ENCODE peak calls at places on chromosomes 2 and 18, in eight cellular contexts. One of them, this sample, is unnamed.

GRCh38 chr2:55235724-55236538 is 3.4 kb downstream of the RPS27A start:
- DNase-seq in brain microvascular endothelial cell: no peak
- DNase-seq in neural progenitor cell: peak; percentile 56
- DNase-seq in kidney: no peak
- DNase-seq in mucosa of descending colon: no peak
- DNase-seq in heart right ventricle: no peak
- DNase-seq in GM13976: no peak
- DNase-seq in dorsolateral prefrontal cortex: no peak
- DNase-seq in this sample: no peak

GRCh38 chr2:25842155-25842554 is 36.1 kb downstream of the ASXL2 start:
- DNase-seq in brain microvascular endothelial cell: no peak
- DNase-seq in neural progenitor cell: no peak
- DNase-seq in kidney: no peak
- DNase-seq in mucosa of descending colon: no peak
- DNase-seq in heart right ventricle: no peak
- DNase-seq in GM13976: no peak
- DNase-seq in dorsolateral prefrontal cortex: no peak
- DNase-seq in this sample: no peak

GRCh38 chr2:36869606-36870005 is 96.7 kb downstream of the STRN start:
- DNase-seq in brain microvascular endothelial cell: no peak
- DNase-seq in neural progenitor cell: no peak
- DNase-seq in kidney: no peak
- DNase-seq in mucosa of descending colon: no peak
- DNase-seq in heart right ventricle: no peak
- DNase-seq in GM13976: no peak
- DNase-seq in dorsolateral prefrontal cortex: no peak
- DNase-seq in this sample: no peak

GRCh38 chr2:223929575-223930001 is 15.5 kb downstream of the WDFY1 start:
- DNase-seq in brain microvascular endothelial cell: no peak
- DNase-seq in neural progenitor cell: no peak
- DNase-seq in kidney: no peak
- DNase-seq in mucosa of descending colon: no peak
- DNase-seq in heart right ventricle: no peak
- DNase-seq in GM13976: no peak
- DNase-seq in dorsolateral prefrontal cortex: no peak
- DNase-seq in this sample: no peak

GRCh38 chr2:195532628-195533271 is 124.3 kb upstream of the SLC39A10 start:
- DNase-seq in brain microvascular endothelial cell: no peak
- DNase-seq in neural progenitor cell: no peak
- DNase-seq in kidney: no peak
- DNase-seq in mucosa of descending colon: no peak
- DNase-seq in heart right ventricle: no peak
- DNase-seq in GM13976: no peak
- DNase-seq in dorsolateral prefrontal cortex: no peak
- DNase-seq in this sample: no peak

GRCh38 chr2:69514406-69514805 is 77.2 kb upstream of the NFU1 start:
- DNase-seq in brain microvascular endothelial cell: peak; percentile 87
- DNase-seq in neural progenitor cell: peak; percentile 78
- DNase-seq in kidney: peak; percentile 84
- DNase-seq in mucosa of descending colon: no peak
- DNase-seq in heart right ventricle: no peak
- DNase-seq in GM13976: no peak
- DNase-seq in dorsolateral prefrontal cortex: peak; percentile 58
- DNase-seq in this sample: no peak

GRCh38 chr18:9952633-9953416 is 39.0 kb downstream of the VAPA start:
- DNase-seq in brain microvascular endothelial cell: peak; percentile 51
- DNase-seq in neural progenitor cell: no peak
- DNase-seq in kidney: no peak
- DNase-seq in mucosa of descending colon: no peak
- DNase-seq in heart right ventricle: no peak
- DNase-seq in GM13976: no peak
- DNase-seq in dorsolateral prefrontal cortex: no peak
- DNase-seq in this sample: no peak

GRCh38 chr18:35577045-35577848 is 4.3 kb upstream of the GALNT1 start:
- DNase-seq in brain microvascular endothelial cell: no peak
- DNase-seq in neural progenitor cell: no peak
- DNase-seq in kidney: peak; percentile 80
- DNase-seq in mucosa of descending colon: no peak
- DNase-seq in heart right ventricle: no peak
- DNase-seq in GM13976: peak; percentile 51
- DNase-seq in dorsolateral prefrontal cortex: no peak
- DNase-seq in this sample: no peak

GRCh38 chr2:4255491-4255890 is 552.1 kb downstream of the DCDC2C start:
- DNase-seq in brain microvascular endothelial cell: no peak
- DNase-seq in neural progenitor cell: no peak
- DNase-seq in kidney: no peak
- DNase-seq in mucosa of descending colon: no peak
- DNase-seq in heart right ventricle: no peak
- DNase-seq in GM13976: no peak
- DNase-seq in dorsolateral prefrontal cortex: no peak
- DNase-seq in this sample: no peak

GRCh38 chr2:159150208-159150607 is 136.3 kb downstream of the WDSUB1 start:
- DNase-seq in brain microvascular endothelial cell: no peak
- DNase-seq in neural progenitor cell: peak; percentile 41
- DNase-seq in kidney: no peak
- DNase-seq in mucosa of descending colon: no peak
- DNase-seq in heart right ventricle: no peak
- DNase-seq in GM13976: no peak
- DNase-seq in dorsolateral prefrontal cortex: no peak
- DNase-seq in this sample: no peak

GRCh38 chr2:217809736-217810135 is 193.1 kb downstream of the TNS1 start:
- DNase-seq in brain microvascular endothelial cell: no peak
- DNase-seq in neural progenitor cell: no peak
- DNase-seq in kidney: no peak
- DNase-seq in mucosa of descending colon: no peak
- DNase-seq in heart right ventricle: no peak
- DNase-seq in GM13976: no peak
- DNase-seq in dorsolateral prefrontal cortex: no peak
- DNase-seq in this sample: no peak

GRCh38 chr2:189609423-189609816 is 28.8 kb upstream of the SLC40A1 start:
- DNase-seq in brain microvascular endothelial cell: peak; percentile 29
- DNase-seq in neural progenitor cell: no peak
- DNase-seq in kidney: no peak
- DNase-seq in mucosa of descending colon: no peak
- DNase-seq in heart right ventricle: no peak
- DNase-seq in GM13976: no peak
- DNase-seq in dorsolateral prefrontal cortex: no peak
- DNase-seq in this sample: no peak

GRCh38 chr2:220104871-220105351 is 477.5 kb downstream of the SLC4A3 start:
- DNase-seq in brain microvascular endothelial cell: peak; percentile 89
- DNase-seq in neural progenitor cell: peak; percentile 49
- DNase-seq in kidney: no peak
- DNase-seq in mucosa of descending colon: no peak
- DNase-seq in heart right ventricle: peak; percentile 31
- DNase-seq in GM13976: no peak
- DNase-seq in dorsolateral prefrontal cortex: peak; percentile 10
- DNase-seq in this sample: no peak

GRCh38 chr2:75516378-75517122 is 44.2 kb downstream of the EVA1A start:
- DNase-seq in brain microvascular endothelial cell: no peak
- DNase-seq in neural progenitor cell: no peak
- DNase-seq in kidney: no peak
- DNase-seq in mucosa of descending colon: no peak
- DNase-seq in heart right ventricle: no peak
- DNase-seq in GM13976: no peak
- DNase-seq in dorsolateral prefrontal cortex: no peak
- DNase-seq in this sample: no peak

GRCh38 chr2:221539246-221539645 is 32.9 kb downstream of the EPHA4 start:
- DNase-seq in brain microvascular endothelial cell: no peak
- DNase-seq in neural progenitor cell: no peak
- DNase-seq in kidney: no peak
- DNase-seq in mucosa of descending colon: no peak
- DNase-seq in heart right ventricle: no peak
- DNase-seq in GM13976: no peak
- DNase-seq in dorsolateral prefrontal cortex: no peak
- DNase-seq in this sample: no peak

GRCh38 chr2:40129725-40130124 is 322.2 kb downstream of the SLC8A1 start:
- DNase-seq in brain microvascular endothelial cell: no peak
- DNase-seq in neural progenitor cell: no peak
- DNase-seq in kidney: no peak
- DNase-seq in mucosa of descending colon: no peak
- DNase-seq in heart right ventricle: peak; percentile 77
- DNase-seq in GM13976: no peak
- DNase-seq in dorsolateral prefrontal cortex: no peak
- DNase-seq in this sample: no peak

GRCh38 chr2:27907547-27907946 is 17.0 kb downstream of the BABAM2 start:
- DNase-seq in brain microvascular endothelial cell: no peak
- DNase-seq in neural progenitor cell: no peak
- DNase-seq in kidney: no peak
- DNase-seq in mucosa of descending colon: no peak
- DNase-seq in heart right ventricle: no peak
- DNase-seq in GM13976: no peak
- DNase-seq in dorsolateral prefrontal cortex: no peak
- DNase-seq in this sample: no peak

GRCh38 chr2:96870631-96871255 is 863 bp upstream of the SEMA4C start:
- DNase-seq in brain microvascular endothelial cell: no peak
- DNase-seq in neural progenitor cell: no peak
- DNase-seq in kidney: peak; percentile 84
- DNase-seq in mucosa of descending colon: peak; percentile 79
- DNase-seq in heart right ventricle: no peak
- DNase-seq in GM13976: no peak
- DNase-seq in dorsolateral prefrontal cortex: no peak
- DNase-seq in this sample: peak; percentile 79

GRCh38 chr2:7795358-7796199 is 878.4 kb downstream of the RNF144A start:
- DNase-seq in brain microvascular endothelial cell: no peak
- DNase-seq in neural progenitor cell: peak; percentile 17
- DNase-seq in kidney: no peak
- DNase-seq in mucosa of descending colon: no peak
- DNase-seq in heart right ventricle: peak; percentile 7
- DNase-seq in GM13976: no peak
- DNase-seq in dorsolateral prefrontal cortex: no peak
- DNase-seq in this sample: no peak

GRCh38 chr2:96359310-96359709 is 23.7 kb downstream of the NCAPH start:
- DNase-seq in brain microvascular endothelial cell: no peak
- DNase-seq in neural progenitor cell: no peak
- DNase-seq in kidney: no peak
- DNase-seq in mucosa of descending colon: no peak
- DNase-seq in heart right ventricle: no peak
- DNase-seq in GM13976: no peak
- DNase-seq in dorsolateral prefrontal cortex: peak; percentile 81
- DNase-seq in this sample: no peak

GRCh38 chr18:9987931-9988330 is 74.1 kb downstream of the VAPA start:
- DNase-seq in brain microvascular endothelial cell: no peak
- DNase-seq in neural progenitor cell: peak; percentile 52
- DNase-seq in kidney: peak; percentile 79
- DNase-seq in mucosa of descending colon: no peak
- DNase-seq in heart right ventricle: no peak
- DNase-seq in GM13976: no peak
- DNase-seq in dorsolateral prefrontal cortex: peak; percentile 22
- DNase-seq in this sample: no peak

GRCh38 chr2:109168080-109168479 is 39.1 kb downstream of the SH3RF3 start:
- DNase-seq in brain microvascular endothelial cell: no peak
- DNase-seq in neural progenitor cell: no peak
- DNase-seq in kidney: no peak
- DNase-seq in mucosa of descending colon: no peak
- DNase-seq in heart right ventricle: no peak
- DNase-seq in GM13976: no peak
- DNase-seq in dorsolateral prefrontal cortex: no peak
- DNase-seq in this sample: no peak

DNA sequence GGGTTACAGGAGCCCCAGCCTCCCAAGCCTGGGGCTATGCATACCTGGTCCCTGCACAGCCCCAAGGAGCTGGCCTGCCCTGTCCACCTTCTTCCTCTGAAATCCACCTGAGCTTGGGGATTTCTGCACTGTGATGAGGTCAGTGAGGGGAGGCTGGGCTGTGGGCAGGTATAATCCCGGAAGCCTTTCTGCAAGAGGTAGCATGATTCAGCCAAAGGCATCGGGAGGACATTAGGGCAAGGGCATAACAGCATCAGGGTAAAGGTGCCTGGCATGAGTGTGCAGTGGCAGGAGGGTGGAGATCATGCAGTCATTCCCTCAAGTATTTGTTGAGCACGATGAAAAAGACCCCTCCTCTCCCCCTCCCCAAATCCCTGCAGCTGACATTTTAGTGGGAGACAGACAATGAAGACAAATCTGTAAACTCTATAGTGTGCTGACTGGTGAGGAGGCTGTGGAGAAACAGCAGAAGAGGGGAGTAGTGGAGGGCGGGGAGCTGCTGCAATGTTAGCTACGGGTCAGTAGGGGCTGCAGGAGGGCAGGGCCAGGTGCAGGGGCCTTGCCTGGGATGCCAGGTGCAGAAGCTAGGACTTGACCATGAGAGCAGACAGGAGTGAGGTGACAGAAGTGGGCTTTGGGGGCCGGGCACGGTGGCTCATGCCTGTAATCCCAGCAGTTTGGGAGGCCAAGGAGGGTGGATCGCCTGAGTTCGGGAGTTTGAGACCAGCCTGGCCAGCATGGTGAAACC is 18.7 kb downstream of the ZFP36L2 start:
- DNase-seq in brain microvascular endothelial cell: no peak
- DNase-seq in neural progenitor cell: no peak
- DNase-seq in kidney: no peak
- DNase-seq in mucosa of descending colon: no peak
- DNase-seq in heart right ventricle: no peak
- DNase-seq in GM13976: no peak
- DNase-seq in dorsolateral prefrontal cortex: no peak
- DNase-seq in this sample: no peak
- TF ChIP-seq CTCF in brain microvascular endothelial cell: no peak
- TF ChIP-seq CTCF in neural progenitor cell: no peak
- TF ChIP-seq CTCF in kidney: no peak
- TF ChIP-seq CTCF in mucosa of descending colon: no peak
- TF ChIP-seq CTCF in heart right ventricle: no peak
- TF ChIP-seq CTCF in GM13976: no peak
- TF ChIP-seq CTCF in dorsolateral prefrontal cortex: no peak
- TF ChIP-seq CTCF in this sample: no peak

GRCh38 chr2:165691615-165692014 is 102.4 kb downstream of the GALNT3 start:
- DNase-seq in brain microvascular endothelial cell: peak; percentile 74
- DNase-seq in neural progenitor cell: peak; percentile 79
- DNase-seq in kidney: no peak
- DNase-seq in mucosa of descending colon: no peak
- DNase-seq in heart right ventricle: peak; percentile 6
- DNase-seq in GM13976: no peak
- DNase-seq in dorsolateral prefrontal cortex: peak; percentile 50
- DNase-seq in this sample: no peak
- TF ChIP-seq CTCF in brain microvascular endothelial cell: peak; percentile 31
- TF ChIP-seq CTCF in neural progenitor cell: peak; percentile 28
- TF ChIP-seq CTCF in kidney: no peak
- TF ChIP-seq CTCF in mucosa of descending colon: no peak
- TF ChIP-seq CTCF in heart right ventricle: no peak
- TF ChIP-seq CTCF in GM13976: no peak
- TF ChIP-seq CTCF in dorsolateral prefrontal cortex: no peak
- TF ChIP-seq CTCF in this sample: no peak

DNA sequence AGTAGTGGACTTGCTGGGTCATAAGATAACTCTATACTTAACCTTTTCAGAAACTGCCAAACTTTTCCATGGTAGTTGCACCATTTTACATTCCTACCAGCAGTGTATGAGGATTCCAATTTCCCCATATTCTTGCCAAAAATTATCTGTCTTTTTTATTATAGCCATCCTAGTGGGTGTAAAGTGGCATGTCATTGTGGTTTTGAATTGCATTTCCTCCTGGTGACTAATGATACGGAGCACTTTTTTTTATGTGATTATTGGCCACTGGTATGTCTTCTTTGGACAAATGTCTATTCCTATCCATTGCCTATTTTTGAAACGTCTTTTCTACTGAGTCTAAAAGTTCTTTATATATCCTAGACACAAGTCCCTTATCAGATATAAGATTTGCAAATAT is 44.3 kb downstream of the CACNB4 start:
- DNase-seq in brain microvascular endothelial cell: peak; percentile 75
- DNase-seq in neural progenitor cell: no peak
- DNase-seq in kidney: no peak
- DNase-seq in mucosa of descending colon: no peak
- DNase-seq in heart right ventricle: no peak
- DNase-seq in GM13976: no peak
- DNase-seq in dorsolateral prefrontal cortex: no peak
- DNase-seq in this sample: no peak
- TF ChIP-seq CTCF in brain microvascular endothelial cell: no peak
- TF ChIP-seq CTCF in neural progenitor cell: no peak
- TF ChIP-seq CTCF in kidney: no peak
- TF ChIP-seq CTCF in mucosa of descending colon: no peak
- TF ChIP-seq CTCF in heart right ventricle: no peak
- TF ChIP-seq CTCF in GM13976: no peak
- TF ChIP-seq CTCF in dorsolateral prefrontal cortex: no peak
- TF ChIP-seq CTCF in this sample: no peak

GRCh38 chr2:177029501-177029900 is 183.1 kb upstream of the HNRNPA3 start:
- DNase-seq in brain microvascular endothelial cell: no peak
- DNase-seq in neural progenitor cell: no peak
- DNase-seq in kidney: no peak
- DNase-seq in mucosa of descending colon: no peak
- DNase-seq in heart right ventricle: no peak
- DNase-seq in GM13976: no peak
- DNase-seq in dorsolateral prefrontal cortex: no peak
- DNase-seq in this sample: no peak
- TF ChIP-seq CTCF in brain microvascular endothelial cell: no peak
- TF ChIP-seq CTCF in neural progenitor cell: no peak
- TF ChIP-seq CTCF in kidney: no peak
- TF ChIP-seq CTCF in mucosa of descending colon: no peak
- TF ChIP-seq CTCF in heart right ventricle: no peak
- TF ChIP-seq CTCF in GM13976: no peak
- TF ChIP-seq CTCF in dorsolateral prefrontal cortex: no peak
- TF ChIP-seq CTCF in this sample: no peak